ENCODE peak calls at places on chromosomes 16 and 17, in ten cellular contexts. G is caudate nucleus; Z is activated CD4-positive, alpha-beta T cell treated with anti-CD3 and anti-CD28 coated beads for 1 hour; I is IMR-90; N is stimulated activated CD8-positive, alpha-beta memory T cell treated with anti-CD3 and anti-CD28 coated beads, Interleukin-7, amount 100 ng/mL, for 1 hour; L is glomerular endothelial cell; V is nephron progenitor cell; B is CD8-positive, alpha-beta T cell; M is sigmoid colon; U is stimulated activated CD4-positive, alpha-beta T cell treated with anti-CD3 and anti-CD28 coated beads, TNF-alpha, amount 100 ng/mL, for 1 hour. X is an unnamed sample.
A peak's percentile ranks its signal among the peaks of the same experiment; 100 is the strongest.

GRCh38 chr16:8831450-8832382 is 34.1 kb downstream of the PMM2 start:
- DNase-seq in G (no peak), Z (no peak), I (no peak), N (no peak), L (no peak), V (no peak), B (no peak), M (no peak), U (no peak), X (no peak)

GRCh38 chr16:50696575-50697420 is 3.4 kb downstream of the NOD2 start:
- DNase-seq in G (no peak), Z (peak; percentile 30), I (peak; percentile 26), N (no peak), L (no peak), V (no peak), B (no peak), M (peak; percentile 91), U (peak; percentile 25), X (no peak)

GRCh38 chr17:80770881-80771611 is 220.6 kb upstream of the CHMP6 start:
- DNase-seq in G (no peak), Z (no peak), I (no peak), N (no peak), L (no peak), V (no peak), B (no peak), M (peak; percentile 63), U (no peak), X (no peak)

GRCh38 chr16:72480926-72481325 is 309.0 kb upstream of the PMFBP1 start:
- DNase-seq in G (no peak), Z (no peak), I (no peak), N (no peak), L (no peak), V (no peak), B (no peak), M (no peak), U (no peak), X (no peak)

GRCh38 chr17:40883031-40883430 is 2.0 kb downstream of the KRT20 start:
- DNase-seq in G (no peak), Z (no peak), I (no peak), N (no peak), L (no peak), V (no peak), B (no peak), M (no peak), U (no peak), X (no peak)

GRCh38 chr17:17413215-17413792 is 63.5 kb upstream of the MED9 start:
- DNase-seq in G (no peak), Z (no peak), I (no peak), N (no peak), L (no peak), V (no peak), B (no peak), M (peak; percentile 1), U (no peak), X (no peak)

GRCh38 chr17:70995997-70996396 is 826.7 kb downstream of the KCNJ2 start:
- DNase-seq in G (no peak), Z (no peak), I (no peak), N (no peak), L (no peak), V (no peak), B (no peak), M (no peak), U (no peak), X (no peak)

GRCh38 chr16:12459401-12459791 is 344.3 kb downstream of the CPPED1 start:
- DNase-seq in G (no peak), Z (no peak), I (no peak), N (no peak), L (no peak), V (no peak), B (no peak), M (peak; percentile 75), U (no peak), X (no peak)

GRCh38 chr17:44792276-44792675 is 33.5 kb downstream of the ADAM11 start:
- DNase-seq in G (no peak), Z (no peak), I (peak; percentile 73), N (no peak), L (no peak), V (no peak), B (no peak), M (no peak), U (no peak), X (no peak)

GRCh38 chr17:80878876-80879722 is 112.5 kb upstream of the CHMP6 start:
- DNase-seq in G (no peak), Z (no peak), I (no peak), N (no peak), L (no peak), V (no peak), B (no peak), M (no peak), U (no peak), X (no peak)

GRCh38 chr17:82342361-82343079 is 9.0 kb upstream of the SECTM1 start:
- DNase-seq in G (no peak), Z (no peak), I (no peak), N (no peak), L (no peak), V (no peak), B (no peak), M (no peak), U (no peak), X (no peak)

GRCh38 chr17:16215965-16216316 is 607 bp upstream of the NCOR1 start:
- DNase-seq in G (no peak), Z (no peak), I (no peak), N (no peak), L (no peak), V (no peak), B (peak; percentile 54), M (no peak), U (no peak), X (no peak)

GRCh38 chr16:23516366-23517137 is 6.3 kb upstream of the GGA2 start:
- DNase-seq in G (no peak), Z (no peak), I (no peak), N (no peak), L (no peak), V (no peak), B (no peak), M (no peak), U (no peak), X (no peak)

GRCh38 chr17:7685533-7686220 is 1.6 kb downstream of the TP53 start:
- DNase-seq in G (no peak), Z (peak; percentile 79), I (peak; percentile 92), N (peak; percentile 80), L (peak; percentile 81), V (peak; percentile 88), B (peak; percentile 93), M (peak; percentile 96), U (peak; percentile 73), X (no peak)

GRCh38 chr17:30290696-30291570 is 811 bp downstream of the BLMH start:
- DNase-seq in G (no peak), Z (no peak), I (peak; percentile 21), N (no peak), L (no peak), V (peak; percentile 69), B (no peak), M (peak; percentile 68), U (no peak), X (no peak)

GRCh38 chr16:68037820-68038597 is 14.9 kb downstream of the DUS2 start:
- DNase-seq in G (no peak), Z (no peak), I (no peak), N (no peak), L (no peak), V (no peak), B (no peak), M (peak; percentile 28), U (no peak), X (no peak)

GRCh38 chr17:5362162-5362811 is 57.2 kb downstream of the NUP88 start:
- DNase-seq in G (no peak), Z (no peak), I (no peak), N (no peak), L (no peak), V (no peak), B (no peak), M (no peak), U (no peak), X (no peak)

GRCh38 chr16:52812945-52813556 is 239.6 kb downstream of the CHD9NB start:
- DNase-seq in G (no peak), Z (no peak), I (peak; percentile 28), N (no peak), L (peak; percentile 10), V (no peak), B (no peak), M (no peak), U (no peak), X (no peak)

GRCh38 chr16:58755989-58756649 is 22.0 kb upstream of the GOT2 start:
- DNase-seq in G (no peak), Z (peak; percentile 69), I (peak; percentile 67), N (peak; percentile 54), L (peak; percentile 41), V (peak; percentile 69), B (peak; percentile 83), M (peak; percentile 71), U (peak; percentile 60), X (no peak)

GRCh38 chr17:1727258-1727789 is 2.8 kb downstream of the WDR81 start:
- DNase-seq in G (no peak), Z (no peak), I (no peak), N (no peak), L (no peak), V (no peak), B (no peak), M (peak; percentile 64), U (no peak), X (no peak)

GRCh38 chr17:36198831-36199465 is 2.4 kb upstream of the CCL3L1 start:
- DNase-seq in G (no peak), Z (no peak), I (no peak), N (no peak), L (no peak), V (no peak), B (no peak), M (no peak), U (no peak), X (peak; percentile 95)

GRCh38 chr16:53666816-53667415 is 36.7 kb downstream of the RPGRIP1L start:
- DNase-seq in G (no peak), Z (no peak), I (no peak), N (no peak), L (no peak), V (no peak), B (no peak), M (no peak), U (no peak), X (no peak)

GRCh38 chr16:2458887-2459646 is 842 bp upstream of the TEDC2 start:
- DNase-seq in G (no peak), Z (no peak), I (no peak), N (no peak), L (no peak), V (no peak), B (no peak), M (no peak), U (no peak), X (no peak)

X was measured in vagina.